ENCODE peak calls at places on chromosomes 3 and 15, in seven cellular contexts. K is adrenal gland, O is gastrocnemius medialis, G is ovary, B is breast epithelium, Y is sigmoid colon, A is HCT116. Z is an unnamed sample.

GRCh38 chr3:35772364-35773009 is 133.2 kb downstream of the ARPP21 start:
- DNase-seq in G (no peak), K (no peak), O (peak; percentile 23), B (no peak), Y (no peak), A (no peak), Z (no peak)

GRCh38 chr3:15051531-15051930 is 13.6 kb downstream of the MRPS25 start:
- DNase-seq in B (no peak), K (peak; percentile 41), G (no peak), O (no peak), Y (no peak), A (peak; percentile 32), Z (no peak)

GRCh38 chr15:37574985-37575384 is 359.5 kb upstream of the TMCO5A start:
- DNase-seq in O (no peak), K (no peak), G (no peak), B (no peak), Y (no peak), A (no peak), Z (no peak)

GRCh38 chr3:70550723-70551319 is 238.4 kb upstream of the MDFIC2 start:
- DNase-seq in K (peak; percentile 39), Y (peak; percentile 71), B (peak; percentile 75), G (peak; percentile 46), O (peak; percentile 15), A (no peak), Z (peak; percentile 60)

GRCh38 chr3:37571269-37571668 is 290.4 kb upstream of the CTDSPL start:
- DNase-seq in G (no peak), A (no peak), Y (no peak), O (no peak), K (no peak), B (no peak), Z (no peak)

GRCh38 chr15:61474796-61475195 is 245.7 kb upstream of the RORA start:
- DNase-seq in O (no peak), K (no peak), G (no peak), A (no peak), B (no peak), Y (no peak), Z (no peak)

GRCh38 chr3:46200211-46200610 is 7.9 kb downstream of the CCR1 start:
- DNase-seq in B (no peak), O (no peak), G (no peak), K (no peak), A (no peak), Y (no peak), Z (no peak)

GRCh38 chr3:39435006-39435748 is 28.7 kb downstream of the RPSA start:
- DNase-seq in K (no peak), B (no peak), O (no peak), G (no peak), Y (no peak), A (no peak), Z (no peak)

GRCh38 chr15:62770752-62771151 is 271.8 kb upstream of the TPM1 start:
- DNase-seq in A (peak; percentile 68), O (peak; percentile 79), Y (no peak), K (no peak), B (no peak), G (no peak), Z (no peak)

GRCh38 chr3:197736010-197736490 is 654 bp downstream of the RUBCN start:
- DNase-seq in K (no peak), A (no peak), O (no peak), G (no peak), Y (no peak), B (no peak), Z (peak; percentile 86)

GRCh38 chr3:127483005-127483641 is 107.4 kb downstream of the TPRA1 start:
- DNase-seq in O (no peak), G (no peak), A (no peak), B (no peak), K (no peak), Y (peak; percentile 48), Z (peak; percentile 68)

GRCh38 chr15:28890711-28891495 is 5.1 kb downstream of the APBA2 start:
- DNase-seq in A (no peak), Y (no peak), K (no peak), G (no peak), B (no peak), O (no peak), Z (no peak)

GRCh38 chr15:41660235-41661077 is at the start of gene MGA:
- DNase-seq in K (peak; percentile 92), A (peak; percentile 89), O (peak; percentile 73), B (peak; percentile 70), Y (peak; percentile 95), G (peak; percentile 88), Z (peak; percentile 97)

GRCh38 chr3:10798600-10799367 is 17.2 kb upstream of the SLC6A11 start:
- DNase-seq in G (no peak), A (no peak), O (no peak), B (no peak), K (no peak), Y (no peak), Z (no peak)

GRCh38 chr3:157572559-157573270 is 69.5 kb upstream of the VEPH1 start:
- DNase-seq in Y (no peak), B (no peak), O (no peak), K (peak; percentile 40), G (no peak), A (peak; percentile 50), Z (no peak)

GRCh38 chr3:129829640-129830039 is 63.9 kb downstream of the TMCC1 start:
- DNase-seq in Y (no peak), A (peak; percentile 76), G (peak; percentile 30), O (peak; percentile 24), B (no peak), K (peak; percentile 73), Z (no peak)

GRCh38 chr3:154100556-154100955 is 20.6 kb upstream of the ARHGEF26 start:
- DNase-seq in K (no peak), G (no peak), O (no peak), B (no peak), Y (no peak), A (no peak), Z (no peak)

GRCh38 chr15:51202783-51203182 is 108.1 kb upstream of the TNFAIP8L3 start:
- DNase-seq in O (no peak), Y (no peak), K (no peak), B (no peak), G (no peak), A (no peak), Z (no peak)

GRCh38 chr15:39587291-39587909 is 6.5 kb downstream of the THBS1 start:
- DNase-seq in G (peak; percentile 44), K (no peak), O (no peak), B (no peak), Y (no peak), A (no peak), Z (no peak)

GRCh38 chr3:64148955-64149653 is 76.2 kb downstream of the PRICKLE2 start:
- DNase-seq in B (no peak), G (no peak), Y (no peak), O (no peak), A (no peak), K (no peak), Z (no peak)

GRCh38 chr15:68192804-68193521 is 12.2 kb downstream of the CALML4 start:
- DNase-seq in G (no peak), B (no peak), K (no peak), A (no peak), O (no peak), Y (no peak), Z (no peak)

GRCh38 chr3:13711911-13712650 is 163.2 kb downstream of the FBLN2 start:
- DNase-seq in K (no peak), A (no peak), O (no peak), B (peak; percentile 17), Y (peak; percentile 33), G (no peak), Z (peak; percentile 36)

GRCh38 chr3:114452176-114452744 is 158.4 kb downstream of the TIGIT start:
- DNase-seq in G (no peak), B (no peak), Y (no peak), A (no peak), K (no peak), O (no peak), Z (no peak)

GRCh38 chr3:194103475-194103874 is 32.5 kb upstream of the HES1 start:
- DNase-seq in B (no peak), G (no peak), K (no peak), Y (no peak), A (no peak), O (no peak), Z (no peak)

GRCh38 chr15:56917652-56918045 is 795 bp upstream of the TCF12 start:
- DNase-seq in O (no peak), G (peak; percentile 35), A (no peak), Y (no peak), K (no peak), B (no peak), Z (peak; percentile 87)

DNA sequence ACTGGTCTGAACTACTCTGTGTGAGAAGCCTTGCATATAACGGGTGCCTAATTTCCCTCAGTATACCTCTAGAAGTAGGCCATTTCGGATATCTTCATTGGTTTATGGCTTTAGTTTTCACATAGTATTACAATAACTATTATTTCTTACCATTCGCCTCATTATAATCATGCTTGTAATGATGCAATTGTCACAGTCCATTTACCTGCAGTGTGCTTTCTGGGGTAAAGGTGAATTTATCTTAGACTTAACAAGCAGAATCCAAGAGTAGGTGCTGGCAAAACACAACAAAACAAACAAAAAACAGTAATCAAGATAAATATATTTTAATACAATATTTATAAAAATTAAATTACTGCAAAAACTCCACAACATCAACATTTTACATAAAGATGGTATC is 246.0 kb downstream of the WDR72 start:
- DNase-seq in K (no peak), B (no peak), Y (no peak), G (no peak), A (no peak), O (no peak), Z (no peak)
- TF ChIP-seq POLR2A in K (no peak), B (no peak), Y (no peak), G (no peak), A (no peak), O (no peak), Z (no peak)

GRCh38 chr3:50503947-50504346 is 513 bp upstream of the CACNA2D2 start:
- DNase-seq in G (peak; percentile 33), B (no peak), A (no peak), Y (no peak), K (no peak), O (no peak), Z (no peak)
- TF ChIP-seq CTCF in G (no peak), B (no peak), A (no peak), Y (no peak), K (no peak), O (no peak), Z (no peak)

DNA sequence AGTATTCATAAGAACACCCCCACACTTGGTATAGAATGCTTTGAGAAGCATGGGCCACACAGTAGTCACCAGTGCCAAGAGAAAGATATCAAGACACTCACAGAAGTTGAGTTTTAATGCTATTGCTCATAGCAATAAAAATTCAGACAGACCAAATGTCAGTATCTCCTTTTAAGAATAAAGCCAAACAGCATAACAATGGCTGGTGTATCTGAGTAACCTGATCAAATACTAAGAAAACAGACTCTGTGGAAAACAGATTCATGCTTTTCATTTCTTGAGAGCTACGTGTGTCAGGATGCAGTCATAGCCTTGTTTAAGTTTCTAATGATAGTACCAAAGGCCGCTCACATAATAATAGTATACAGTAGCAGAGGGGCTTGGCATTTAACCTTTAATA is 778.5 kb downstream of the MECOM start:
- DNase-seq in O (no peak), K (no peak), A (no peak), G (no peak), B (no peak), Y (no peak), Z (no peak)
- H3K4me3 ChIP-seq in O (no peak overlapping the region), K (no peak overlapping the region), A (no peak overlapping the region), G (no peak overlapping the region), B (no peak overlapping the region), Y (no peak overlapping the region), Z (no peak overlapping the region)

DNA sequence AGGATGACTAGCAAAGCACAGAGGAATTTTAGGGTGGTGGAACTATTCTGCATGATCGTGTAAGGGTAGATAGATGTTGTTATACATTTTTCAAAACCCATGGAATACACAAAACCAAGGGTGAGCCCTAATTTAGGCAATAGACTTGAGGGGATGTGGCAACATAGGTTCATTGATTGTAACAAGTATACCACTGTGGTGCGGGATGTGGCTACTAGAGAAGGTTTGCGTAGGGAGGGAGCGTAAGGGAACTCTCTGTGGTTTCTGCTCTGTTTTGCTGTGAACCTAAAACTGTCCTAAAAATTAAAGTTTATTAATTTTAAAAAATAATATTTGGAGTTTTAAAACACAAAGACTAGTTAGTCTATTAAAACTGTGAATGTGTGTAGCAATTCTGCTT is 202.8 kb downstream of the PLCL2 start:
- DNase-seq in O (no peak), A (no peak), K (no peak), Y (no peak), G (no peak), B (no peak), Z (no peak)
- TF ChIP-seq POLR2A in O (no peak), A (no peak), K (no peak), Y (no peak), G (no peak), B (no peak), Z (no peak)